ENCODE peak calls at places on chromosome 19, in eight cellular contexts. H is CD8-positive, alpha-beta memory T cell; U is Calu3; P is GM12891; C is neural progenitor cell; G is iPS-NIHi11; X is stimulated activated CD4-positive, alpha-beta T cell treated with anti-CD3 and anti-CD28 coated beads, TNF-alpha, amount 100 ng/mL, for 4 hours; E is stimulated activated CD8-positive, alpha-beta memory T cell treated with anti-CD3 and anti-CD28 coated beads, Interleukin-12 subunit alpha, Interleukin-12 subunit beta, amount 100 ng/mL, for 4 hours. Z is an unnamed sample.

GRCh38 chr19:15124572-15125231 is 17.5 kb downstream of the SYDE1 start:
- DNase-seq in X (no peak), G (peak; percentile 82), H (no peak), P (no peak), C (no peak), E (no peak), U (peak; percentile 6), Z (no peak)

GRCh38 chr19:50838239-50838638 is 4.9 kb upstream of the KLK15 start:
- DNase-seq in P (no peak), E (no peak), G (peak; percentile 64), H (no peak), C (peak; percentile 30), X (no peak), U (peak; percentile 27), Z (no peak)

GRCh38 chr19:40279761-40280607 is 5.2 kb downstream of the AKT2 start:
- DNase-seq in E (no peak), G (no peak), X (no peak), H (no peak), P (no peak), U (no peak), C (no peak), Z (no peak)

GRCh38 chr19:19021115-19021514 is 12.2 kb downstream of the SUGP2 start:
- DNase-seq in C (no peak), G (no peak), P (no peak), U (no peak), X (no peak), E (no peak), H (no peak), Z (no peak)

GRCh38 chr19:39710333-39710890 is 6.1 kb downstream of the LGALS14 start:
- DNase-seq in U (no peak), P (no peak), H (no peak), C (no peak), G (no peak), E (no peak), X (no peak), Z (no peak)

GRCh38 chr19:5687360-5688198 is 2.5 kb upstream of the RPL36 start:
- DNase-seq in U (no peak), X (no peak), G (peak; percentile 3), C (no peak), E (no peak), H (no peak), P (no peak), Z (no peak)

GRCh38 chr19:39725995-39726394 is 11.8 kb downstream of the CLC start:
- DNase-seq in U (no peak), E (no peak), P (no peak), G (no peak), X (no peak), H (no peak), C (no peak), Z (no peak)

GRCh38 chr19:37763488-37763887 is 15.9 kb downstream of the ZNF573 start:
- DNase-seq in E (no peak), H (no peak), C (no peak), X (no peak), P (no peak), G (no peak), U (no peak), Z (no peak)

GRCh38 chr19:679418-680286 is 3.5 kb downstream of the FSTL3 start:
- DNase-seq in X (no peak), C (peak; percentile 76), U (peak; percentile 43), H (peak; percentile 32), P (no peak), E (no peak), G (peak; percentile 65), Z (no peak)

GRCh38 chr19:42021185-42021584 is 27.2 kb upstream of the ATP1A3 start:
- DNase-seq in C (no peak), E (no peak), X (no peak), G (no peak), H (no peak), P (no peak), U (no peak), Z (no peak)

GRCh38 chr19:511101-511841 is 4.0 kb downstream of the TPGS1 start:
- DNase-seq in E (peak; percentile 68), G (no peak), H (peak; percentile 97), X (peak; percentile 70), P (no peak), U (no peak), C (peak; percentile 75), Z (no peak)

GRCh38 chr19:16325671-16326400 is 1.2 kb downstream of the KLF2 start:
- DNase-seq in X (no peak), H (peak; percentile 75), P (no peak), G (peak; percentile 75), E (peak; percentile 33), C (peak; percentile 86), U (peak; percentile 15), Z (no peak)

GRCh38 chr19:48745208-48745995 is 1.3 kb downstream of the IZUMO1 start:
- DNase-seq in U (peak; percentile 52), P (peak; percentile 57), H (peak; percentile 43), X (no peak), E (no peak), C (peak; percentile 84), G (peak; percentile 65), Z (peak; percentile 32)

GRCh38 chr19:46967578-46968018 is 52.0 kb upstream of the NPAS1 start:
- DNase-seq in E (no peak), X (no peak), H (no peak), U (no peak), G (no peak), C (no peak), P (no peak), Z (no peak)

GRCh38 chr19:15790096-15790495 is 2.6 kb downstream of the OR10H5 start:
- DNase-seq in U (no peak), H (no peak), X (no peak), P (no peak), G (no peak), C (no peak), E (no peak), Z (no peak)

GRCh38 chr19:39125554-39126311 is at the start of gene PAK4:
- DNase-seq in G (peak; percentile 100), X (peak; percentile 90), P (peak; percentile 100), E (peak; percentile 91), U (peak; percentile 99), H (peak; percentile 94), C (peak; percentile 99), Z (peak; percentile 85)

GRCh38 chr19:55460670-55461258 is 678 bp downstream of the ISOC2 start:
- DNase-seq in X (no peak), C (peak; percentile 93), G (peak; percentile 84), H (no peak), U (peak; percentile 66), P (no peak), E (no peak), Z (no peak)

Z was measured in SK-N-MC.